ENCODE peak calls at places on chromosomes 11 and 22, in seven cellular contexts. V is MV-4-11; X is retina; C is non-pigmented ciliary epithelial cell; L is NCI-H446; A is occipital lobe; I is activated CD8-positive, alpha-beta memory T cell treated with anti-CD3 and anti-CD28 coated beads, Interleukin-2, amount 50 U/mL, for 4 hours. U is an unnamed sample.

GRCh38 chr11:120141144-120142071 is 3.5 kb upstream of the TRIM29 start:
- DNase-seq in X (peak; percentile 1), I (no peak), A (no peak), C (no peak), V (no peak), L (no peak), U (no peak)

GRCh38 chr22:39954584-39955055 is 5.6 kb upstream of the TMA7B start:
- DNase-seq in I (no peak), V (no peak), L (no peak), X (no peak), C (peak; percentile 90), A (no peak), U (no peak)

GRCh38 chr11:68120212-68121066 is 749 bp downstream of the CHKA start:
- DNase-seq in I (peak; percentile 45), A (no peak), X (peak; percentile 63), V (peak; percentile 25), C (no peak), L (no peak), U (peak; percentile 68)

GRCh38 chr11:56700242-56700918 is 1.5 kb downstream of the OR9G1 start:
- DNase-seq in X (no peak), A (no peak), I (no peak), C (no peak), L (no peak), V (no peak), U (no peak)

GRCh38 chr11:108500169-108500568 is 2.0 kb upstream of the POGLUT3 start:
- DNase-seq in V (no peak), L (no peak), C (no peak), A (no peak), I (no peak), X (no peak), U (no peak)

GRCh38 chr22:27253108-27253507 is 548.4 kb downstream of the MN1 start:
- DNase-seq in C (no peak), V (no peak), L (no peak), A (no peak), X (no peak), I (no peak), U (no peak)

GRCh38 chr22:47053865-47054185 is 291.4 kb downstream of the TBC1D22A start:
- DNase-seq in X (no peak), V (peak; percentile 44), C (peak; percentile 17), I (no peak), A (no peak), L (no peak), U (no peak)

GRCh38 chr22:40325315-40325714 is 21.0 kb upstream of the ADSL start:
- DNase-seq in X (no peak), V (no peak), L (no peak), A (no peak), I (peak; percentile 74), C (no peak), U (no peak)

GRCh38 chr22:22099833-22100812 is 117.5 kb upstream of the TOP3B start:
- DNase-seq in A (no peak), X (no peak), L (no peak), I (no peak), C (no peak), V (no peak), U (no peak)

GRCh38 chr11:98003606-98004371 is 1017.0 kb upstream of the CNTN5 start:
- DNase-seq in V (no peak), I (no peak), A (no peak), X (no peak), L (no peak), C (no peak), U (no peak)

GRCh38 chr11:9571766-9572120 is 1.7 kb upstream of the WEE1 start:
- DNase-seq in I (no peak), C (no peak), V (no peak), X (no peak), A (no peak), L (no peak), U (no peak)

GRCh38 chr22:22168190-22168940 is 76.2 kb upstream of the VPREB1 start:
- DNase-seq in C (no peak), A (no peak), L (no peak), X (no peak), V (peak; percentile 40), I (no peak), U (no peak)

GRCh38 chr11:47867821-47868220 is 19.7 kb upstream of the NUP160 start:
- DNase-seq in I (no peak), C (no peak), A (no peak), X (no peak), L (no peak), V (no peak), U (no peak)

GRCh38 chr22:44375451-44375850 is 62.7 kb upstream of the SHISAL1 start:
- DNase-seq in X (no peak), I (no peak), A (no peak), L (no peak), C (no peak), V (no peak), U (no peak)

GRCh38 chr11:77140231-77140959 is 12.3 kb downstream of the MYO7A start:
- DNase-seq in V (peak; percentile 76), L (no peak), I (no peak), X (no peak), A (no peak), C (no peak), U (no peak)

GRCh38 chr11:11218287-11218986 is 134.6 kb downstream of the CSNK2A3 start:
- DNase-seq in C (no peak), L (no peak), X (no peak), V (no peak), A (no peak), I (no peak), U (peak; percentile 48)

GRCh38 chr11:57597971-57598830 is 716 bp downstream of the SERPING1 start:
- DNase-seq in A (peak; percentile 59), L (no peak), X (peak; percentile 83), I (no peak), C (no peak), V (no peak), U (peak; percentile 60)

GRCh38 chr22:39434243-39434653 is 22.6 kb upstream of the MGAT3 start:
- DNase-seq in C (no peak), I (no peak), L (no peak), A (peak; percentile 51), X (no peak), V (no peak), U (no peak)

GRCh38 chr11:111627591-111627990 is 25.3 kb downstream of the SIK2 start:
- DNase-seq in C (no peak), I (no peak), A (no peak), X (no peak), V (no peak), L (no peak), U (no peak)

GRCh38 chr11:14637868-14638409 is 5.7 kb upstream of the PDE3B start:
- DNase-seq in V (no peak), L (no peak), C (no peak), A (no peak), I (no peak), X (no peak), U (no peak)

GRCh38 chr11:6894097-6894496 is 1.8 kb upstream of the OR2D2 start:
- DNase-seq in X (no peak), A (no peak), V (no peak), L (no peak), I (no peak), C (no peak), U (no peak)

GRCh38 chr11:44235765-44236201 is 74.2 kb downstream of the ALX4 start:
- DNase-seq in I (no peak), V (no peak), X (no peak), L (peak; percentile 11), C (no peak), A (no peak), U (no peak)

GRCh38 chr11:67262731-67263675 is 3.3 kb upstream of the GRK2 start:
- DNase-seq in V (peak; percentile 91), I (peak; percentile 72), A (peak; percentile 53), L (peak; percentile 17), X (peak; percentile 82), C (no peak), U (peak; percentile 90)

GRCh38 chr22:38696606-38697005 is 4.1 kb downstream of the JOSD1 start:
- DNase-seq in A (no peak), V (peak; percentile 64), X (no peak), L (no peak), C (peak; percentile 75), I (peak; percentile 48), U (no peak)

GRCh38 chr11:76824980-76825725 is 35.6 kb upstream of the ACER3 start:
- DNase-seq in L (no peak), C (no peak), X (no peak), I (no peak), V (no peak), A (no peak), U (peak; percentile 10)

GRCh38 chr11:111808063-111808588 is 41.9 kb upstream of the PPP2R1B start:
- DNase-seq in V (no peak), I (no peak), X (no peak), L (no peak), A (no peak), C (no peak), U (no peak)

GRCh38 chr11:72584293-72584921 is 89.8 kb downstream of the PDE2A start:
- DNase-seq in V (no peak), C (no peak), I (peak; percentile 67), A (peak; percentile 28), L (no peak), X (no peak), U (peak; percentile 41)

GRCh38 chr11:113182288-113182687 is 132.1 kb upstream of the TTC12 start:
- DNase-seq in C (no peak), X (no peak), L (no peak), I (no peak), A (no peak), V (no peak), U (no peak)

GRCh38 chr22:43743131-43743530 is 69.0 kb downstream of the EFCAB6 start:
- DNase-seq in I (no peak), A (no peak), C (no peak), V (no peak), X (no peak), L (no peak), U (no peak)

GRCh38 chr11:74442601-74443000 is 24.7 kb downstream of the KCNE3 start:
- DNase-seq in X (no peak), I (no peak), L (no peak), A (no peak), C (no peak), V (no peak), U (no peak)

GRCh38 chr22:49323751-49324415 is 503.8 kb downstream of the BRD1 start:
- DNase-seq in I (no peak), C (no peak), V (no peak), A (no peak), L (no peak), X (no peak), U (no peak)

GRCh38 chr11:1518301-1518700 is 31.7 kb upstream of the MOB2 start:
- DNase-seq in X (no peak), V (no peak), A (no peak), L (no peak), I (no peak), C (no peak), U (no peak)

GRCh38 chr22:30312053-30312452 is 14.7 kb downstream of the TBC1D10A start:
- DNase-seq in X (no peak), V (no peak), A (no peak), C (no peak), L (no peak), I (no peak), U (no peak)

GRCh38 chr11:16226245-16226644 is 130.1 kb downstream of the SOX6 start:
- DNase-seq in A (no peak), I (no peak), X (no peak), V (no peak), C (no peak), L (no peak), U (peak; percentile 89)

GRCh38 chr11:3087373-3087772 is 30.1 kb upstream of the CARS1 start:
- DNase-seq in V (no peak), L (no peak), C (no peak), A (no peak), X (no peak), I (no peak), U (no peak)

GRCh38 chr11:13260196-13260962 is 17.2 kb upstream of the BMAL1 start:
- DNase-seq in C (no peak), A (no peak), X (no peak), V (no peak), I (no peak), L (no peak), U (no peak)